ENCODE peak calls at places on chromosomes 7 and 10, in four cellular contexts. O is stimulated activated CD4-positive, alpha-beta T cell treated with anti-CD3 and anti-CD28 coated beads, Interleukin-2, amount 100 ng/mL, for 4 hours; U is kidney glomerular epithelial cell; R is HEK293T. I is an unnamed sample.

GRCh38 chr7:82375713-82376112 is 67.9 kb downstream of the CACNA2D1 start:
- DNase-seq in O (no peak), U (no peak), R (peak; percentile 12), I (no peak)

GRCh38 chr10:73625004-73625883 is 16.0 kb downstream of the MYOZ1 start:
- DNase-seq in O (no peak), U (peak; percentile 64), R (peak; percentile 54), I (peak; percentile 21)

GRCh38 chr7:1053816-1054370 is 9.5 kb downstream of the GPR146 start:
- DNase-seq in O (no peak), U (no peak), R (no peak), I (no peak)

GRCh38 chr10:17675638-17676037 is 31.7 kb downstream of the STAM start:
- DNase-seq in O (no peak), U (no peak), R (no peak), I (no peak)

GRCh38 chr10:119489572-119490326 is 52.8 kb downstream of the RGS10 start:
- DNase-seq in O (peak; percentile 54), U (no peak), R (peak; percentile 83), I (peak; percentile 42)

GRCh38 chr7:19030280-19030679 is 87.2 kb downstream of the TWIST1 start:
- DNase-seq in O (no peak), U (no peak), R (no peak), I (no peak)

GRCh38 chr10:119313645-119314044 is 106.3 kb downstream of the GRK5 start:
- DNase-seq in O (no peak), U (no peak), R (no peak), I (no peak)

GRCh38 chr7:22949944-22950343 is 64.0 kb downstream of the HYCC1 start:
- DNase-seq in O (no peak), U (no peak), R (peak; percentile 14), I (no peak)

GRCh38 chr10:129491123-129491734 is 24.2 kb downstream of the MGMT start:
- DNase-seq in O (no peak), U (peak; percentile 3), R (no peak), I (no peak)

GRCh38 chr7:13946181-13946580 is 43.3 kb downstream of the ETV1 start:
- DNase-seq in O (no peak), U (peak; percentile 18), R (no peak), I (no peak)

GRCh38 chr10:133206311-133207040 is 23.5 kb upstream of the UTF1 start:
- DNase-seq in O (no peak), U (no peak), R (no peak), I (no peak)

GRCh38 chr10:91525939-91526712 is 106.7 kb downstream of the PPP1R3C start:
- DNase-seq in O (no peak), U (no peak), R (no peak), I (no peak)

GRCh38 chr7:141246426-141246825 is 172.6 kb downstream of the TMEM178B start:
- DNase-seq in O (no peak), U (no peak), R (no peak), I (no peak)

I was measured in MG63.